ENCODE peak calls at places on chromosome 12, in eight cellular contexts. B is mucosa of descending colon, Q is GM10248, K is heart left ventricle, G is suprapubic skin, M is neural crest cell, T is heart right ventricle, U is brain microvascular endothelial cell. S is an unnamed sample.

GRCh38 chr12:53683983-53684382 is 8.1 kb upstream of the ATP5MC2 start:
- DNase-seq in Q (no peak), K (no peak), B (no peak), G (no peak), T (no peak), M (no peak), U (no peak), S (no peak)

GRCh38 chr12:89382366-89382765 is 30.1 kb upstream of the DUSP6 start:
- DNase-seq in B (no peak), G (no peak), K (no peak), U (no peak), T (no peak), Q (no peak), M (no peak), S (no peak)

GRCh38 chr12:46774011-46774633 is 51.7 kb downstream of the SLC38A4 start:
- DNase-seq in K (no peak), U (no peak), M (no peak), Q (no peak), T (no peak), G (no peak), B (no peak), S (no peak)

GRCh38 chr12:88884600-88884999 is 304.3 kb upstream of the KITLG start:
- DNase-seq in Q (peak), T (no peak), K (no peak), B (no peak), M (no peak), U (no peak), G (no peak), S (no peak)

GRCh38 chr12:43444940-43445564 is 107.0 kb downstream of the ADAMTS20 start:
- DNase-seq in T (no peak), U (peak), Q (peak), M (peak), B (peak), K (peak), G (no peak), S (no peak)

GRCh38 chr12:58966939-58967338 is 46.6 kb upstream of the LRIG3 start:
- DNase-seq in G (no peak), Q (no peak), B (no peak), M (no peak), U (peak), K (no peak), T (no peak), S (no peak)

GRCh38 chr12:12555656-12556055 is 7.0 kb downstream of the DUSP16 start:
- DNase-seq in U (no peak), K (no peak), G (no peak), Q (no peak), M (no peak), T (no peak), B (no peak), S (no peak)

GRCh38 chr12:75979181-75979580 is 52.4 kb downstream of the PHLDA1 start:
- DNase-seq in Q (no peak), U (peak), T (no peak), B (no peak), M (no peak), G (no peak), K (no peak), S (no peak)

GRCh38 chr12:56080556-56081138 is 682 bp downstream of the ERBB3 start:
- DNase-seq in G (no peak), U (no peak), M (no peak), T (no peak), Q (no peak), K (no peak), B (peak), S (no peak)

GRCh38 chr12:128861226-128862016 is 8.1 kb downstream of the GLT1D1 start:
- DNase-seq in M (no peak), K (no peak), U (no peak), B (no peak), Q (no peak), T (no peak), G (peak), S (no peak)

GRCh38 chr12:82366182-82366581 is 7.9 kb downstream of the METTL25 start:
- DNase-seq in G (no peak), Q (no peak), U (peak), T (no peak), B (no peak), M (no peak), K (no peak), S (no peak)

GRCh38 chr12:31740618-31741017 is 11.8 kb upstream of the AMN1 start:
- DNase-seq in U (no peak), B (no peak), T (no peak), M (no peak), G (no peak), K (no peak), Q (no peak), S (no peak)

GRCh38 chr12:53063708-53064612 is 14.1 kb downstream of the TNS2 start:
- DNase-seq in M (no peak), U (peak), Q (no peak), G (peak), B (no peak), T (peak), K (peak), S (no peak)

GRCh38 chr12:53781218-53781801 is 29.5 kb upstream of the CISTR start:
- DNase-seq in U (no peak), T (no peak), M (no peak), K (no peak), G (no peak), Q (no peak), B (no peak), S (no peak)

GRCh38 chr12:15842106-15842505 is 40.1 kb upstream of the STRAP start:
- DNase-seq in U (peak), K (no peak), B (no peak), T (no peak), Q (no peak), G (no peak), M (no peak), S (no peak)

GRCh38 chr12:102548543-102548942 is 68.2 kb upstream of the IGF1 start:
- DNase-seq in U (no peak), M (no peak), G (no peak), B (peak), T (peak), Q (no peak), K (peak), S (no peak)

GRCh38 chr12:6632026-6632978 is 3.5 kb downstream of the LPAR5 start:
- DNase-seq in G (no peak), K (peak), B (peak), T (no peak), M (no peak), Q (peak), U (no peak), S (peak)

GRCh38 chr12:65121956-65122469 is 908 bp upstream of the WIF1 start:
- DNase-seq in M (no peak), Q (no peak), K (no peak), U (no peak), T (no peak), B (no peak), G (no peak), S (no peak)

GRCh38 chr12:65125247-65125646 is 4.1 kb upstream of the WIF1 start:
- DNase-seq in Q (no peak), M (no peak), B (no peak), T (no peak), U (no peak), G (no peak), K (no peak), S (no peak)

GRCh38 chr12:65121049-65121955 is at the start of gene WIF1:
- DNase-seq in G (no peak), B (peak), U (no peak), M (no peak), K (peak), Q (peak), T (peak), S (peak)

GRCh38 chr12:65122661-65123060 is 1.6 kb upstream of the WIF1 start:
- DNase-seq in U (no peak), G (no peak), Q (no peak), M (no peak), B (no peak), T (no peak), K (no peak), S (no peak)

GRCh38 chr12:65123435-65124063 is 2.4 kb upstream of the WIF1 start:
- DNase-seq in U (no peak), G (no peak), Q (peak), M (no peak), B (peak), K (no peak), T (no peak), S (no peak)
- TF ChIP-seq CTCF in U (peak), G (peak), Q (peak), M (peak), B (no peak), K (peak), T (peak), S (no peak)

GRCh38 chr12:120625557-120626419 is 14.6 kb upstream of the CABP1 start:
- DNase-seq in U (no peak), M (no peak), T (no peak), G (no peak), Q (no peak), B (peak), K (no peak), S (no peak)
- TF ChIP-seq CTCF in U (peak), M (peak), T (no peak), G (no peak), Q (peak), B (no peak), K (no peak), S (no peak)

DNA sequence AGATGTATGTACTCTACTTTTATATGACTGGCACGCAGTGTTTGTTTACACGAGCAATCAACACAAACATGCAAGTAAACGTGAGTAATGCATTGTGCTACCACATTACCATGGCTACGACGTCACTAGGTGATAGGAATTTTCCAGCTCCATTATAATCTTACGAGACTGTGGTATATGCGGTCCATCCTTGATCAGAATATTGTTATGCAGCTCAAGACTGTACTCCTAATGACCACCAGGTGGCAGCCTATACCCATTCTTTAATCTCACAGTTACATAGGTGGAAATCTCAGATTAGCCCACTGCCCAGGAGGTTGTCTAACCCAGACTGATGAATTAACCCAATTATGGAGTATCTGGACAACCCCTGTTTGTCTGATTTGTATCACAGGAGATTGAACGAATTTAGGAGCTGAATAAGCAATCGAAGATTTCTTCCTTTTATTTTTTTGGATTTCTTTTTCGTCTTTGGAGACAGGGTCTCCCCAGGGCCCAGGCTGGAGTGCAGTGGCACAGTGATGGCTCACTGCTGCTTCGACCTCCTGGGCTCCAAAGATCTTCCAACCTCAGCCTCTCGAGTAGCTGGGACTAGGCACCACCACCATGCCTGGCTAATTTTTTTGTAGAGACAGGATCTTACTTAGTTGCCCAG is 8.7 kb upstream of the TESPA1 start:
- DNase-seq in T (no peak), Q (peak), B (peak), K (peak), G (no peak), M (peak), U (peak), S (no peak)
- TF ChIP-seq CTCF in T (peak), Q (peak), B (peak), K (peak), G (peak), M (peak), U (peak), S (peak)

GRCh38 chr12:123264642-123265041 is 7.0 kb downstream of the CDK2AP1 start:
- DNase-seq in K (no peak), T (no peak), M (peak), U (no peak), G (no peak), Q (peak), B (no peak), S (no peak)
- TF ChIP-seq CTCF in K (no peak), T (peak), M (no peak), U (peak), G (no peak), Q (peak), B (no peak), S (no peak)

DNA sequence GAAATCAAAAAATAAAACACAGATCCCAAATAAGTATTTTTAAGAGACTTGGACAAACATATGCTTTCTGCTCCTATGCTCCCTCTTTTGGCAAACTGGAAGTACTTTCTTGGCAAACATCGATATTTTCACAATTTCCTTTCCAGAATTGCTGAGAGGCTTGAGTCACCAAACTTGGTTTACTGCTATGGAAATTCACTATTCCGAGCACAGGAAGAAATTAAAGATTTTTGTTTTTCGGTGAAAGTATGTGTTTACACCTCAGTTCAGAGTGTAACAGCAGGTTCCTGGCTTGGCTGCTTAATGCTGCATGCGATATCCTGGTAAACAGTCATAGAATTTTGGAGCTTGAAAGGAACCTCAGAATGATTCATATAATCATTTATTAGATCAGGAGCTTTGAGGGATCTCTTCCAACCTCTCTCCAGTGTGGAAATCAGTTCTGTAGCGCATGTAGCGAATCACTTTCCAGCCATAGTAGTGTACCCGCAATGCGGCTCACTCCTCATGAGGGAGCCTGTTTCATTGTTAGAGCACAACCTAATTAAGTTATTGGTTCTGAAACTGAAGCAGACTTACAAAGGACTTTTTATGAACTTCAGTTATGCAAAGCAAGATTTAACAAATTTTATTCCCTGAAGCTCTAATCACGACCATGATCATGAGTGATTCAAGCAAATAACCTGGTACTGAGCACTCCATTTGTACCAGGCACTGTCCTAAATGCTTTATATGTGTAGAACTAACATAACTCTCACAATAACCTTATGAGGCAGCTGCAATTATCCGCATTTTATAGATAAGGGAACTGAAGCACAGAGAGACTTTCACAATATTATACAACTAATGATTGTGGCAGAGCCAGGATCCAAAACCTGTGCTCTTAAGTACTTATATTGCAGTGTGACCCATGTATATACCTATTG is 56.4 kb upstream of the ATP2A2 start:
- DNase-seq in T (no peak), G (no peak), B (peak), U (peak), Q (no peak), M (no peak), K (no peak), S (no peak)
- TF ChIP-seq CTCF in T (peak), G (peak), B (peak), U (peak), Q (no peak), M (peak), K (peak), S (no peak)

GRCh38 chr12:96208801-96209534 is 14.8 kb downstream of the ELK3 start:
- DNase-seq in B (no peak), G (no peak), Q (no peak), K (no peak), T (no peak), M (no peak), U (no peak), S (peak)
- TF ChIP-seq CTCF in B (no peak), G (no peak), Q (no peak), K (peak), T (peak), M (no peak), U (peak), S (no peak)